ENCODE peak calls at places on chromosomes 3 and 15, in nine cellular contexts. H is fibroblast of lung, Y is Panc1, Q is psoas muscle, W is breast epithelium, U is pancreas, R is left lung, A is neuronal stem cell, K is tibial artery. J is an unnamed sample. For H3K36me3, the result is how much of the 10 kb centered on the place peaks cover.

GRCh38 chr3:55014081-55014480 is 86.2 kb upstream of the LRTM1 start:
- DNase-seq in H (peak), Y (no peak), Q (no peak), W (no peak), U (no peak), R (no peak), A (no peak), K (no peak), J (no peak)

GRCh38 chr15:58669108-58669507 is 80.4 kb downstream of the ADAM10 start:
- DNase-seq in H (no peak), Y (no peak), Q (no peak), W (no peak), U (no peak), R (no peak), A (no peak), K (no peak), J (no peak)

GRCh38 chr15:65204236-65204930 is 6.9 kb downstream of the CILP start:
- DNase-seq in H (no peak), Y (no peak), Q (no peak), W (no peak), U (no peak), R (no peak), A (no peak), K (no peak), J (no peak)

GRCh38 chr15:87902772-87903388 is 353.7 kb downstream of the NTRK3 start:
- DNase-seq in H (no peak), Y (no peak), Q (no peak), W (no peak), U (no peak), R (no peak), A (no peak), K (peak), J (no peak)

GRCh38 chr3:102193255-102193654 is 241.6 kb upstream of the ZPLD1 start:
- DNase-seq in H (no peak), Y (no peak), Q (no peak), W (no peak), U (no peak), R (no peak), A (no peak), K (no peak), J (no peak)

GRCh38 chr3:189132125-189132744 is 39.5 kb upstream of the TPRG1 start:
- DNase-seq in H (peak), Y (no peak), Q (peak), W (no peak), U (no peak), R (peak), A (no peak), K (no peak), J (peak)

GRCh38 chr3:143643905-143644304 is 204.4 kb downstream of the SLC9A9 start:
- DNase-seq in H (no peak), Y (no peak), Q (no peak), W (no peak), U (no peak), R (no peak), A (no peak), K (no peak), J (no peak)

GRCh38 chr15:76968310-76968709 is 26.6 kb upstream of the PSTPIP1 start:
- DNase-seq in H (peak), Y (no peak), Q (no peak), W (no peak), U (no peak), R (no peak), A (no peak), K (no peak), J (no peak)

GRCh38 chr15:66023322-66023972 is 154.2 kb downstream of the RAB11A start:
- DNase-seq in H (peak), Y (no peak), Q (no peak), W (no peak), U (no peak), R (no peak), A (no peak), K (no peak), J (no peak)

GRCh38 chr3:101039285-101039684 is 46.1 kb upstream of the ABI3BP start:
- DNase-seq in H (no peak), Y (no peak), Q (no peak), W (no peak), U (peak), R (no peak), A (no peak), K (no peak), J (no peak)

GRCh38 chr15:64155802-64156651 is 4.5 kb downstream of the SNX22 start:
- DNase-seq in H (no peak), Y (no peak), Q (no peak), W (no peak), U (no peak), R (no peak), A (no peak), K (peak), J (no peak)

GRCh38 chr3:152318512-152318911 is 49.8 kb downstream of the MBNL1 start:
- DNase-seq in H (no peak), Y (no peak), Q (no peak), W (no peak), U (no peak), R (no peak), A (no peak), K (no peak), J (no peak)

GRCh38 chr15:37095993-37096877 is 4.1 kb downstream of the MEIS2 start:
- DNase-seq in H (no peak), Y (no peak), Q (no peak), W (no peak), U (no peak), R (peak), A (peak), K (no peak), J (no peak)

GRCh38 chr15:100863406-100864198 is 16.0 kb upstream of the ALDH1A3 start:
- DNase-seq in H (peak), Y (no peak), Q (peak), W (no peak), U (no peak), R (no peak), A (no peak), K (no peak), J (peak)

GRCh38 chr15:94105760-94106159 is 125.6 kb upstream of the MCTP2 start:
- DNase-seq in H (peak), Y (no peak), Q (no peak), W (no peak), U (no peak), R (no peak), A (no peak), K (no peak), J (no peak)

GRCh38 chr15:36040173-36040572 is 494.2 kb upstream of the DPH6 start:
- DNase-seq in H (no peak), Y (no peak), Q (no peak), W (no peak), U (no peak), R (no peak), A (no peak), K (no peak), J (no peak)

GRCh38 chr3:190883973-190884832 is 21.7 kb upstream of the GMNC start:
- DNase-seq in H (peak), Y (peak), Q (no peak), W (no peak), U (peak), R (no peak), A (peak), K (no peak), J (no peak)

GRCh38 chr15:59140422-59141226 is 35.7 kb downstream of the CCNB2 start:
- DNase-seq in H (peak), Y (no peak), Q (no peak), W (no peak), U (no peak), R (no peak), A (no peak), K (no peak), J (no peak)

DNA sequence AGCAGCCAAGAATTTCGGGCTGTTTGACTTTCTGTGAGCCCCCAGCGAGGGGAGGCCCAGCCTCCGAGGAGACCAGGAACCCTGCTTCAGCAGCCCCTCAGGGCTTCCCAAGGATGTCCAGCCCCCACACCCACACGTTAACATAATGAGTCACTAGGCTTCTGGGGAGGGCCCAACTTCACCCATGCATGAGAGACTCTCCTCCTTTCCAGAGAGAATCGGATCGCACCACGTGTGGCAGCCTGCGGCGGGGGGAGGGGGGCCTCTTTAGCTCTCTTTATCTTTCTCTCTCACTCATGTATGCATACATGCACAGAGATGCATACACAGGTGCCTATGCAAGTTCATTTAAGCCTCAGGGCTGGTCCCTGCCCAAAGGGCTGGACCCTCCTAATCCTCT is 3.1 kb upstream of the AP2M1 start:
- DNase-seq in H (peak), Y (no peak), Q (no peak), W (no peak), U (no peak), R (no peak), A (no peak), K (no peak), J (no peak)
- H3K36me3 ChIP-seq in H (under half), Y (under half), Q (under half), W (under half), U (under half), R (half or more), A (under half), K (half or more), J (under half)

GRCh38 chr3:27422617-27423016 is 53.4 kb upstream of the NEK10 start:
- DNase-seq in H (no peak), Y (no peak), Q (no peak), W (no peak), U (no peak), R (no peak), A (no peak), K (no peak), J (no peak)
- H3K36me3 ChIP-seq in H (under half), Y (half or more), Q (under half), W (under half), U (under half), R (under half), A (under half), K (under half), J (under half)

GRCh38 chr15:40298216-40298935 is 9.4 kb downstream of the PLCB2 start:
- DNase-seq in H (no peak), Y (no peak), Q (no peak), W (no peak), U (no peak), R (no peak), A (no peak), K (no peak), J (no peak)
- H3K36me3 ChIP-seq in H (under half), Y (under half), Q (under half), W (under half), U (under half), R (half or more), A (under half), K (under half), J (under half)

DNA sequence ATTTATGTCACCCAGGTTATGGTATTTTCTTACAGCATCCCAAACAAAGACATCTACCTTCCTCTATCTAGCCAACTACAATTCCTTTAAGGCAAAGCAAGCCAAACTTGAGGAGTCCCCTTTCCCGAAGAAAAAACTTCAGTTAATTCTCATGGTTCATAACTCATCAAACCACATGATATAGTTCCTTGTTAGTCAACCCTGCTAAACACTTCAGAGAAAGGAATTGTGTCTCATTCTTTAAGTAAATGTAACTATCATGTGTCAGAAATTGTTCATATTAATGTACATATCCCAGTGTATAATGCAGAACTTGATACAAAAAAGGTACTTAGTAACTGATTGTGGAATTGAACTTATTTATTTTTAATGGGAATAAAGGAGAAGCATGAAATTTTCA is 44.4 kb downstream of the ST3GAL6 start:
- DNase-seq in H (peak), Y (no peak), Q (no peak), W (no peak), U (no peak), R (no peak), A (no peak), K (no peak), J (no peak)
- H3K36me3 ChIP-seq in H (under half), Y (under half), Q (under half), W (under half), U (under half), R (under half), A (under half), K (under half), J (under half)

GRCh38 chr3:45927881-45928280 is 15.4 kb upstream of the CXCR6 start:
- DNase-seq in H (peak), Y (no peak), Q (no peak), W (no peak), U (no peak), R (no peak), A (no peak), K (no peak), J (no peak)
- H3K36me3 ChIP-seq in H (under half), Y (under half), Q (under half), W (under half), U (under half), R (half or more), A (under half), K (half or more), J (under half)